ENCODE peak calls at places on chromosomes 2 and 18, in five cellular contexts. One of them, this sample, is unnamed.

GRCh38 chr2:236061899-236062298 is 106.3 kb downstream of the GBX2 start:
- DNase-seq in testis: no peak
- DNase-seq in NB4: no peak
- DNase-seq in prostate gland: no peak
- DNase-seq in IMR-90: no peak
- DNase-seq in this sample: no peak

GRCh38 chr2:146754606-146755005 is 1090.2 kb upstream of the ACVR2A start:
- DNase-seq in prostate gland: no peak
- DNase-seq in IMR-90: no peak
- DNase-seq in testis: no peak
- DNase-seq in NB4: no peak
- DNase-seq in this sample: no peak

GRCh38 chr2:220935789-220936321 is 636.2 kb downstream of the EPHA4 start:
- DNase-seq in NB4: no peak
- DNase-seq in prostate gland: no peak
- DNase-seq in IMR-90: peak; percentile 9
- DNase-seq in testis: no peak
- DNase-seq in this sample: no peak

GRCh38 chr2:85396531-85397470 is 13.4 kb downstream of the CAPG start:
- DNase-seq in prostate gland: peak; percentile 51
- DNase-seq in NB4: no peak
- DNase-seq in IMR-90: no peak
- DNase-seq in testis: no peak
- DNase-seq in this sample: peak; percentile 24

GRCh38 chr2:181457741-181458425 is 697 bp downstream of the ITGA4 start:
- DNase-seq in prostate gland: peak; percentile 6
- DNase-seq in NB4: peak; percentile 95
- DNase-seq in IMR-90: peak; percentile 35
- DNase-seq in testis: peak; percentile 26
- DNase-seq in this sample: peak; percentile 93

GRCh38 chr2:38835990-38836389 is 39.7 kb downstream of the DHX57 start:
- DNase-seq in IMR-90: no peak
- DNase-seq in prostate gland: no peak
- DNase-seq in testis: no peak
- DNase-seq in NB4: no peak
- DNase-seq in this sample: no peak

GRCh38 chr2:58720033-58720769 is 479.1 kb upstream of the FANCL start:
- DNase-seq in NB4: no peak
- DNase-seq in prostate gland: no peak
- DNase-seq in IMR-90: no peak
- DNase-seq in testis: no peak
- DNase-seq in this sample: no peak

GRCh38 chr2:53593891-53594585 is 173.6 kb upstream of the CHAC2 start:
- DNase-seq in IMR-90: peak; percentile 55
- DNase-seq in NB4: no peak
- DNase-seq in prostate gland: no peak
- DNase-seq in testis: no peak
- DNase-seq in this sample: no peak

GRCh38 chr18:40414155-40414754 is 1540.8 kb upstream of the PIK3C3 start:
- DNase-seq in IMR-90: peak; percentile 37
- DNase-seq in NB4: no peak
- DNase-seq in prostate gland: no peak
- DNase-seq in testis: no peak
- DNase-seq in this sample: no peak

DNA sequence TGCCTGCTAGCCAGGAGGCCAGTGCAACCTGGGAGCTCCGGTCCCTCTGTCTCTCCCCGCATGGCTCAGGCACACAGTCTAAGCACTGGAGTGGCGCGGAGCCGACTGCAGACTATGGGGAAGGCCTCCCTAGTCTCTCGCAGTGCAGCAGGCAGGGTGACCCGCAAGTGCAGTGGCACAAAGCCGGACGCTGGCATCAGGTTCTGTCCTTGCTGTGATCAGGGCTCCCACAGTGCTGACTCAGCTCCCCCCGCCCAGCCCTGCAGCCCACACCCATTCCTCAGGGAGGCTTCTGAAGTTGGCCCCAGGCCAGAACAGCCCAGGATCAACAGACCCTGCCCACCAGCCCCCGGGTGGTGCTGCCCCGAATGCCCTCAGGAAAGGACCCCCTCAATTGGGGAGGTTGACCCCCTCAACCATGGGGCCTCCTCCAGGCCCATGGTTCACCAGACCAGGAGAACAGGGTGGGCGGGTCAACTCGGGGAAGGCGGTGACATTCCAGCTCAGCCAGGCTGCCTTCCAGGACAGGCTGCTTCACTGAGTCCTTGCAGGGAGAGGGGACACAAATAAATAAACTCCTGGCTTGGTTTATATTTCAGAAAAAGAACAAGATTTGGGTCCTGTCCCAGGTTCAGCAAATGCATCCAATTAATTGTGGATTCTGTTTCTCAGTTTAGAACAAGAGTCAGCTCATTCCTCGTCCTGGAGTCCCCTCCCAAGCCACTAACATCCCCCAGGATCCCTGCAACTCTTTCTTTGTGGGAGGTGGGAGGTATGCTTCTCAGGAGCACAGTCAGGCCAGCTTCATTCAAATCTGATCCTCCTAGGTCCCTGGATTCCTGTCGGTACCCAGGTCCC is 12.2 kb downstream of the BIN1 start:
- DNase-seq in IMR-90: peak; percentile 33
- DNase-seq in NB4: no peak
- DNase-seq in testis: peak; percentile 80
- DNase-seq in prostate gland: peak; percentile 46
- DNase-seq in this sample: peak; percentile 89
- TF ChIP-seq POLR2A in IMR-90: no peak
- TF ChIP-seq POLR2A in NB4: no peak
- TF ChIP-seq POLR2A in testis: no peak
- TF ChIP-seq POLR2A in prostate gland: no peak
- TF ChIP-seq POLR2A in this sample: no peak

GRCh38 chr2:64989126-64989981 is at the start of gene SLC1A4:
- DNase-seq in NB4: peak; percentile 95
- DNase-seq in testis: peak; percentile 90
- DNase-seq in IMR-90: peak; percentile 88
- DNase-seq in prostate gland: peak; percentile 86
- DNase-seq in this sample: peak; percentile 98
- TF ChIP-seq POLR2A in NB4: peak; percentile 77
- TF ChIP-seq POLR2A in testis: no peak
- TF ChIP-seq POLR2A in IMR-90: peak; percentile 73
- TF ChIP-seq POLR2A in prostate gland: peak; percentile 40
- TF ChIP-seq POLR2A in this sample: peak; percentile 63

GRCh38 chr2:135986507-135986906 is 1.1 kb upstream of the DARS1 start:
- DNase-seq in NB4: no peak
- DNase-seq in IMR-90: no peak
- DNase-seq in prostate gland: no peak
- DNase-seq in testis: no peak
- DNase-seq in this sample: no peak

GRCh38 chr2:135987441-135987840 is 2.0 kb upstream of the DARS1 start:
- DNase-seq in IMR-90: no peak
- DNase-seq in testis: no peak
- DNase-seq in NB4: no peak
- DNase-seq in prostate gland: no peak
- DNase-seq in this sample: no peak

GRCh38 chr2:135984199-135985017 is 1.0 kb downstream of the DARS1 start:
- DNase-seq in NB4: no peak
- DNase-seq in testis: no peak
- DNase-seq in prostate gland: no peak
- DNase-seq in IMR-90: no peak
- DNase-seq in this sample: no peak

GRCh38 chr2:135985826-135986393 is 484 bp upstream of the DARS1 start:
- DNase-seq in testis: no peak
- DNase-seq in NB4: peak; percentile 91
- DNase-seq in prostate gland: no peak
- DNase-seq in IMR-90: no peak
- DNase-seq in this sample: no peak

DNA sequence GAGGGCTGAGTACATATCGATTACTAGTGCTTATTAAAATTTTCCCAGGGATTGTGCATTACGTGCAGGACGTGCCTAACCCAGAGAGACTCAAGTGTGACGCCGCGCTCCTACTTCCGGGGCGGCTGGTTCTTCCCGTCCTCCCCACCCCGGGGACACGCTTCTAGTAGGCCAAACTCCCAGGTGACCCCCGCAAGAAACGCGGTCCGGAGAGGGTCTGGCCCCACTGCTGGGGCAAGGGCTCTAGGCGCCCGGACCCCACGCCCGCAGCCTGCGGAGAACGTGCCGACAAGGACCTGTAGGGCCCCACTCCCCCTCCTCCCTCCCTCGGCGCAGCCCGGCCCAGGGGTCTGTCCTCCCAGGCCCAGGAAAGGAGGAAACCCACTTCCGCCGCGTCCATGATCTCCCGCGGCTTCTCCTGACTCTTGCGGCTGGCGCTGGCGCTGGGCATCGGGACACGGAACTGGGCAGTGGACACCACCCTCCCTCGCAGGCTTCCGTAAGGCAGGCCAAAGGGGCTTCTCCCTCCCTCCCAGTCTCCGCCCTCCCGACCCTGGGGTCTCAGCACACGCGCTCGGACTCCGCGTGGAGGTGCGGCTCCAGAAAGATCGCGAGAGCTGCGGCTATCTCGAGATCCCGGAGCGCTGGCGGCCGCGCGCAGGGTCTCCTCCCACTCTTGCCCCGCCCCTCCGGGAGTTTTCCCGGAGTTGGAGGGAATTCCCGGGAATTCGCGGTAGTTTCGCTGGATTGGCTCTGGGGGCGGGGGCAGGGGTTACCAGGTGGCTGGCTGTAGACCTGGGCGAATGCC is at the start of gene DARS1:
- DNase-seq in NB4: peak; percentile 96
- DNase-seq in IMR-90: peak; percentile 91
- DNase-seq in prostate gland: peak; percentile 87
- DNase-seq in testis: peak; percentile 96
- DNase-seq in this sample: peak; percentile 96
- TF ChIP-seq POLR2A in NB4: peak; percentile 57
- TF ChIP-seq POLR2A in IMR-90: peak; percentile 89
- TF ChIP-seq POLR2A in prostate gland: peak; percentile 75
- TF ChIP-seq POLR2A in testis: peak; percentile 7
- TF ChIP-seq POLR2A in this sample: peak; percentile 18

GRCh38 chr2:27245620-27246019 is 17.2 kb downstream of the SLC30A3 start:
- DNase-seq in testis: peak; percentile 58
- DNase-seq in NB4: no peak
- DNase-seq in prostate gland: no peak
- DNase-seq in IMR-90: no peak
- DNase-seq in this sample: no peak
- TF ChIP-seq POLR2A in testis: no peak
- TF ChIP-seq POLR2A in NB4: no peak
- TF ChIP-seq POLR2A in prostate gland: no peak
- TF ChIP-seq POLR2A in IMR-90: no peak
- TF ChIP-seq POLR2A in this sample: no peak

GRCh38 chr2:75518638-75519465 is 41.9 kb downstream of the EVA1A start:
- DNase-seq in testis: no peak
- DNase-seq in IMR-90: peak; percentile 35
- DNase-seq in prostate gland: no peak
- DNase-seq in NB4: no peak
- DNase-seq in this sample: no peak

GRCh38 chr2:75517562-75518230 is 43.0 kb downstream of the EVA1A start:
- DNase-seq in prostate gland: no peak
- DNase-seq in IMR-90: no peak
- DNase-seq in NB4: no peak
- DNase-seq in testis: no peak
- DNase-seq in this sample: no peak

GRCh38 chr2:75515584-75516368 is 45.0 kb downstream of the EVA1A start:
- DNase-seq in testis: no peak
- DNase-seq in prostate gland: no peak
- DNase-seq in NB4: no peak
- DNase-seq in IMR-90: no peak
- DNase-seq in this sample: no peak

GRCh38 chr2:75513616-75514170 is 47.0 kb downstream of the EVA1A start:
- DNase-seq in testis: no peak
- DNase-seq in NB4: no peak
- DNase-seq in IMR-90: no peak
- DNase-seq in prostate gland: no peak
- DNase-seq in this sample: no peak

DNA sequence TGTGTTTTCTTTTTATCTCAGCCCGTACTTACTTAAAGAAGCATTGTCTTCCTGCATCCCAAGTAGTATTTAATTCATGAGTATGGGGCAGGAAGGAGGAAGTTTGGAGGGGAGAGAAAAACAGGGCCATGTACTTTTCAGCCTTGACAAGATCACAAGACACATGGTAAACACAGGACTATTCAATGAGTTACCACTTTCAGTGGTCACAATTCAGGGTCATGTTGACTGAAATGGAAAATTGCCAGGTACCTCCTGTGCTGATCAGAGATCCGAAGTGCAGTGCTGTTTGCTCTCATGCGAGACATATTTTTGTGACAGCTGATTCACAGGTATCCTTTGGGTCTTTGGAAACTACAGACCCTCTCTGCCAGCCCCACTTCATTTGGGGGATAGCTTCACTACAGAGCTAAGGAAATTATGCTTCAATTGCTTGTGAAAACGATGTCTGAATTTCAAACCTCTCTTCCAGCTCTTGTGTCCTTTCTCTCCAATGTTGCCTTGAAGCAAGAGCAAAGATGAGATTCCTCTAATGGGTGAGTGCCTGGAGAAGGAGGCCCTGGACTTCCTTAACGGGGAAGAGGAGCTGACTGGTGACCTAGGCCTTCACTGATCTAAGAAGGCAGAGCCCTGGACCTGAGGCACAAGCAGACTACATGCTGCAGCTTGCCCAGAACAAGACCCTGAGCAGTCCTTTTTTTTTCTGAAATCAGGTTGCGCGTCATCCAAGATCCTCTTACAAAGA is 44.2 kb downstream of the EVA1A start:
- DNase-seq in prostate gland: no peak
- DNase-seq in testis: no peak
- DNase-seq in IMR-90: no peak
- DNase-seq in NB4: no peak
- DNase-seq in this sample: no peak
- TF ChIP-seq POLR2A in prostate gland: no peak
- TF ChIP-seq POLR2A in testis: no peak
- TF ChIP-seq POLR2A in IMR-90: no peak
- TF ChIP-seq POLR2A in NB4: no peak
- TF ChIP-seq POLR2A in this sample: no peak

GRCh38 chr2:237694423-237695194 is 67.2 kb downstream of the LRRFIP1 start:
- DNase-seq in testis: no peak
- DNase-seq in NB4: peak; percentile 88
- DNase-seq in prostate gland: no peak
- DNase-seq in IMR-90: no peak
- DNase-seq in this sample: peak; percentile 81

GRCh38 chr2:237696471-237696870 is 69.1 kb downstream of the LRRFIP1 start:
- DNase-seq in NB4: no peak
- DNase-seq in IMR-90: no peak
- DNase-seq in testis: no peak
- DNase-seq in prostate gland: no peak
- DNase-seq in this sample: peak; percentile 83

GRCh38 chr2:237693281-237694039 is 66.1 kb downstream of the LRRFIP1 start:
- DNase-seq in IMR-90: peak; percentile 69
- DNase-seq in NB4: peak; percentile 57
- DNase-seq in testis: no peak
- DNase-seq in prostate gland: no peak
- DNase-seq in this sample: peak; percentile 73

GRCh38 chr2:237697586-237698337 is 70.4 kb downstream of the LRRFIP1 start:
- DNase-seq in testis: no peak
- DNase-seq in IMR-90: no peak
- DNase-seq in NB4: peak; percentile 32
- DNase-seq in prostate gland: no peak
- DNase-seq in this sample: peak; percentile 80

GRCh38 chr2:237695201-237695780 is 67.9 kb downstream of the LRRFIP1 start:
- DNase-seq in NB4: peak; percentile 90
- DNase-seq in testis: no peak
- DNase-seq in IMR-90: peak; percentile 99
- DNase-seq in prostate gland: no peak
- DNase-seq in this sample: no peak
- TF ChIP-seq POLR2A in NB4: no peak
- TF ChIP-seq POLR2A in testis: no peak
- TF ChIP-seq POLR2A in IMR-90: peak; percentile 71
- TF ChIP-seq POLR2A in prostate gland: peak; percentile 34
- TF ChIP-seq POLR2A in this sample: peak; percentile 16